ENCODE peak calls at places on chromosomes 7 and 10, in six cellular contexts. I, B, R, P, E and A are unnamed samples.

GRCh38 chr10:77463967-77464745 is 173.5 kb downstream of the KCNMA1 start:
- DNase-seq in E (no peak), I (no peak), B (peak; percentile 65), R (no peak), P (no peak), A (no peak)

GRCh38 chr7:2862831-2863361 is 18.8 kb upstream of the GNA12 start:
- DNase-seq in B (peak; percentile 23), P (peak; percentile 74), I (no peak), E (no peak), R (no peak), A (no peak)

GRCh38 chr7:51949726-51950644 is 633.4 kb upstream of the COBL start:
- DNase-seq in P (no peak), R (no peak), I (no peak), B (no peak), E (peak; percentile 92), A (no peak)

GRCh38 chr10:1115262-1115955 is 59.2 kb downstream of the WDR37 start:
- DNase-seq in B (no peak), P (no peak), I (no peak), R (no peak), E (no peak), A (peak; percentile 81)

GRCh38 chr10:86178401-86179142 is 188.0 kb downstream of the GRID1 start:
- DNase-seq in P (no peak), B (no peak), I (peak; percentile 37), E (peak; percentile 87), R (peak; percentile 4), A (no peak)

GRCh38 chr10:72074413-72075183 is 13.8 kb downstream of the SPOCK2 start:
- DNase-seq in E (no peak), B (no peak), I (no peak), R (no peak), P (no peak), A (no peak)

GRCh38 chr10:90777614-90778013 is 80.2 kb downstream of the HTR7 start:
- DNase-seq in P (no peak), I (no peak), E (no peak), B (no peak), R (no peak), A (no peak)

GRCh38 chr10:23037561-23037960 is 57.8 kb upstream of the MSRB2 start:
- DNase-seq in E (no peak), P (no peak), I (no peak), R (no peak), B (no peak), A (no peak)

GRCh38 chr7:44639701-44640321 is 33.4 kb downstream of the OGDH start:
- DNase-seq in B (peak; percentile 35), R (peak; percentile 12), I (peak; percentile 82), E (peak; percentile 69), P (peak; percentile 75), A (no peak)

GRCh38 chr7:20164420-20165145 is 52.6 kb downstream of the MACC1 start:
- DNase-seq in B (no peak), E (no peak), I (no peak), R (no peak), P (no peak), A (no peak)

DNA sequence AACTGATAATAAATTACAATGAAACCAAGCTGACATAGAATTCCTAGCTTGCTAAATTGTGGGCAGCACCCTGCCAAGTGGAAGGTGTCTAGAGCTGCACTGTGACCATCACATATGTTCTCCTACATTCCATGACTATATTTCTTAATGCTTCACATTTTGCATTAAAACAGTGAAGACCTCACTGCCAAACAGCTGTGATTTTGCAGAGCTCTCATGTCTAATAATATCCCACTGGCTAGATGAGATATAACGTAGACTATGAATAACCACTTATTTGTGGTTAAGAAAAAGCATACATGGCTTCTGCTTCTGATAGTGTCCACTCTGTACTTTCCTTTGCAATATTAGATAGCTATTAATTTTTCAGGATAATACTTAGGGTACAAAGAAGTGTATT is 228.4 kb upstream of the TEX47 start:
- DNase-seq in P (no peak), B (no peak), E (no peak), R (no peak), I (no peak), A (peak; percentile 78)
- H3K9me2 ChIP-seq in P (no peaks in the 10 kb centered on the region), B (no peaks in the 10 kb centered on the region), E (peaks cover 2% of the 10 kb centered on the region), R (no peaks in the 10 kb centered on the region), I (no peaks in the 10 kb centered on the region), A (no peaks in the 10 kb centered on the region)

GRCh38 chr7:153590136-153590535 is 462.1 kb upstream of the DPP6 start:
- DNase-seq in R (no peak), B (no peak), I (no peak), E (no peak), P (no peak), A (no peak)
- H3K9me2 ChIP-seq in R (no peaks in the 10 kb centered on the region), B (no peaks in the 10 kb centered on the region), I (no peaks in the 10 kb centered on the region), E (no peaks in the 10 kb centered on the region), P (no peaks in the 10 kb centered on the region), A (no peaks in the 10 kb centered on the region)

GRCh38 chr7:156515911-156516790 is 124.4 kb upstream of the RNF32 start:
- DNase-seq in I (peak; percentile 77), E (no peak), B (no peak), R (no peak), P (no peak), A (no peak)

GRCh38 chr7:156511426-156511825 is 129.1 kb upstream of the RNF32 start:
- DNase-seq in I (no peak), B (no peak), R (no peak), P (no peak), E (no peak), A (no peak)

GRCh38 chr7:156516791-156517378 is 123.7 kb upstream of the RNF32 start:
- DNase-seq in I (no peak), E (no peak), R (no peak), P (no peak), B (no peak), A (no peak)

GRCh38 chr7:156518466-156518865 is 122.1 kb upstream of the RNF32 start:
- DNase-seq in P (no peak), E (no peak), I (no peak), R (no peak), B (no peak), A (no peak)

DNA sequence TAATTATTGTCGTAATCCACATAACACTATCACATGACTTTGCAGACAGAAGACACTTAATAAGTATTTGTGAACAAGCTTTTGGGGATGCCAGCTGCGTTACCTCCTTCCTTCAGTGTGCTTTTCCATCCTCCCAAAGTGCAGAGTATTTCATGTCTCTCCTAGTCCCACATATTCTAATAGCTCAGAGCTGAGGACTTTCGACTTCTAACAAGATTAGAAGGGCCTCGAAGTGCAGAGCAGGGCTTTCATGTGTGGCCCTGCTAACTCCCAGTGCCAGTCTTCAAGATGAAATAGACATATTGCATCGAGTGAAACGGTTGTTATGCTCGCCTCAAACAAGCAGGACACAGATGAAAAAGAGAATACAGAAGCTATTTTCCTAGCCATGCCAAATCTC is 125.7 kb upstream of the RNF32 start:
- DNase-seq in E (no peak), R (no peak), B (no peak), I (no peak), P (no peak), A (no peak)
- H3K9me2 ChIP-seq in E (no peaks in the 10 kb centered on the region), R (no peaks in the 10 kb centered on the region), B (no peaks in the 10 kb centered on the region), I (no peaks in the 10 kb centered on the region), P (no peaks in the 10 kb centered on the region), A (no peaks in the 10 kb centered on the region)

DNA sequence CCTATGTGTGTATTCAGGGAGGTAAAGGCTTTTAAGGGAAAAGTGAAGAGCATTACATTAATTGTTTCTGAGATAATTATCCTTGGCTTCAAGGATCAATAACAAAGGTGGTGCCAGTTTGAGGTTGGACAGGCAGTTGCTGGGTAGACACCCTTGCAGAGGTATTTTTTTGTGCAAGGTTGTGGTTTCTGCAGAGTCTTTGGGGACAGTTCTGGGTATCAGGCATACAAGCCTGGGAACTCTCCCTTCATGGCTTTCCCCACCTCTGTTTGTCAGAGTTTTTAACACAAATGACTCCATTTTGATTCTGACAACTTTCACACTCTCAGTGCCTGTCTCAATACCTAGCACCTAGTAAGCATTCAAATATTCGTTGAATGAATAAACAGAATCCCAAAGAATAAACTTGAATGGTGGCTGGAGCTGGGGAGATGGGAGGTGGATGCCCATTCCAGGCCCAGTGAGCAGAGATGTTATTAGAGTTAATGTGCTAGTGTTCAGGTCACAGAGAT is 7.4 kb upstream of the OSBPL3 start:
- DNase-seq in I (no peak), E (no peak), B (no peak), R (no peak), P (peak; percentile 21), A (no peak)
- H3K9me2 ChIP-seq in I (no peaks in the 10 kb centered on the region), E (peaks cover 6% of the 10 kb centered on the region), B (no peaks in the 10 kb centered on the region), R (no peaks in the 10 kb centered on the region), P (no peaks in the 10 kb centered on the region), A (no peaks in the 10 kb centered on the region)

DNA sequence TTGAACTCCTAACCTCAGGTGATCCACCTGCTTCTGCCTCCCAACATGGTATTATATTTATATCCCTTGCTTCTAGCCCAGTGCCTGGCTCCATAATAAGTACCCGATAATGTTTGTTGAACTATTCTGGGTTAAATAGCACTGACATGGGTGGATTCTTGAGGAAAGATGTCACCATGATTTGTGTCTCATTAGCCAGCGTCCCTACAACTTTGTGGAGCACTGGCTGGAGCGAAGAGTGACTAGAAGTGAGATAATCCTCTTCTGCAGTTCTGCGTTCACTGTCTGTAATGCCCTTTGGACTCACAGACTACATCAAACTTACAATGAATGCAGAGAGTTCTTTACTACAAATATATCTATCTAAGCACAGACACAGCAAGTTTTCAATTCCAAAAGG is 16.9 kb upstream of the AKR1E2 start:
- DNase-seq in R (no peak), P (no peak), E (no peak), B (no peak), I (peak; percentile 10), A (no peak)
- H3K9me2 ChIP-seq in R (no peaks in the 10 kb centered on the region), P (no peaks in the 10 kb centered on the region), E (no peaks in the 10 kb centered on the region), B (no peaks in the 10 kb centered on the region), I (no peaks in the 10 kb centered on the region), A (no peaks in the 10 kb centered on the region)

DNA sequence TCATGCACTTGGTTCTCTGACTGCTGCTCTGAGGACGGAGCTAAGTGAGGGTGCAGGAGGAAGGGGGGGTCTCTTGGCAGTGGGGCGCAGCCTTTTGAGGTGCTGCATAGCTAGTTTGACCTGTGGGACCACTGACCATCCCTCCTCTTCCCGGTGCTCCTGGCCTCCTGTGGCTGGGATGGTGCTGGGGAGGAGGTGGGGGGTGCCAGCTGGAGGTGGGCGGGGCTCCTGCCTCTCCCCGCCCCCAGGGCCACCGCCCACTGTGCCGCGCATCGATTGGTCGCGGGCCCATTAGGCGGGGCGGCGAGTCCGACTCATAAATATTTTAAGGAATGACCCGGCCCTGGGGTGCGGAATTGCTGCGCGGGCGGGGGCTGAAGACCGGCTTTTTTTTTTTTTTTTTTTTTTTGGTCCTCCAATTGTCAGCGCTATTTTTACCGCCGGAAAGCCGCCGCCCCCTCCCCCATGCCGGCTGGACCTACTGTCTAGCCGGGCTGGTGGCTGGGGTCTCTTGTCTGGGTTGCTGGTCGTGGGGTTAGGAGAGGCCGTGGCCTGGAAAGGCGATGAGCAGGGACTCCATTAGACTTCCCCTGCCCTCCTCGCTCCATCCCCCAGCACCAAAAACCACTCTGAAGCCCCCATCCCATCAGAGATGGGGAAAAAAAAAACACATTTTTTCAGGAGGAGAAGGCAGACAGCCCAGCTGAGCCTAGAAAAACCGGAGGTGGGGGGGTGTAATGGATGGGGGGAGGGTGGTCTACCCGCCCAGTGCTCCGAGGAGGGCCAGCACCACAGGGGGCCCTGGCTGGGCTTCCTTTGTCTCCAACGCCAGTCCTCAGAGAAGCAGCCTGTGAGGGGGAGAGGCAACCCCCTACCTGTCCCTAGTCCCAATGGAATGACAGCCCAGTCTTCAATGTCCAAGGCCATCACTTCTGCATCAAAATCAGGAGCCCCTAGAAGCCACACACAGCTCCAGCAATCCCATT is 6.4 kb downstream of the SH2B2 start:
- DNase-seq in B (no peak), E (peak; percentile 56), I (no peak), R (no peak), P (no peak), A (no peak)
- H3K9me2 ChIP-seq in B (no peaks in the 10 kb centered on the region), E (no peaks in the 10 kb centered on the region), I (no peaks in the 10 kb centered on the region), R (no peaks in the 10 kb centered on the region), P (no peaks in the 10 kb centered on the region), A (no peaks in the 10 kb centered on the region)